ENCODE peak calls at places on chromosomes 5 and 9, in five cellular contexts. I is glutamatergic neuron, L is NB4, O is HepG2, S is kidney. Z is an unnamed sample.

GRCh38 chr9:91758491-91758981 is 191.5 kb downstream of the ROR2 start:
- DNase-seq in I (peak), L (peak), O (peak), S (no peak), Z (peak)

GRCh38 chr9:114289106-114289505 is 33.8 kb upstream of the ORM1 start:
- DNase-seq in I (peak), L (no peak), O (no peak), S (peak), Z (no peak)

GRCh38 chr5:149656576-149657182 is 73.4 kb upstream of the PPARGC1B start:
- DNase-seq in I (peak), L (peak), O (no peak), S (no peak), Z (peak)

GRCh38 chr9:112274600-112274999 is 58.8 kb downstream of the PTBP3 start:
- DNase-seq in I (no peak), L (no peak), O (no peak), S (no peak), Z (no peak)

GRCh38 chr9:124779368-124780059 is 2.6 kb downstream of the OLFML2A start:
- DNase-seq in I (no peak), L (peak), O (peak), S (peak), Z (no peak)

GRCh38 chr5:10639846-10640368 is 76.0 kb downstream of the ANKRD33B start:
- DNase-seq in I (no peak), L (no peak), O (no peak), S (no peak), Z (no peak)

GRCh38 chr9:37027582-37028424 is 6.3 kb downstream of the PAX5 start:
- DNase-seq in I (peak), L (peak), O (peak), S (peak), Z (peak)

GRCh38 chr9:127225747-127226646 is 38.6 kb upstream of the GARNL3 start:
- DNase-seq in I (no peak), L (peak), O (no peak), S (no peak), Z (no peak)

GRCh38 chr5:42483472-42484154 is 60.4 kb downstream of the GHR start:
- DNase-seq in I (no peak), L (no peak), O (no peak), S (no peak), Z (no peak)

GRCh38 chr5:178165585-178165984 is 11.9 kb upstream of the NHP2 start:
- DNase-seq in I (no peak), L (no peak), O (no peak), S (no peak), Z (no peak)

GRCh38 chr9:135039916-135040645 is 47.4 kb upstream of the OLFM1 start:
- DNase-seq in I (no peak), L (no peak), O (no peak), S (no peak), Z (no peak)

GRCh38 chr5:178465228-178465860 is 124.8 kb downstream of the COL23A1 start:
- DNase-seq in I (no peak), L (no peak), O (no peak), S (no peak), Z (no peak)

GRCh38 chr5:174371600-174372094 is 326.1 kb downstream of the NSG2 start:
- DNase-seq in I (no peak), L (peak), O (no peak), S (no peak), Z (no peak)

GRCh38 chr5:15003511-15003920 is 131.9 kb upstream of the ANKH start:
- DNase-seq in I (peak), L (peak), O (peak), S (no peak), Z (peak)

GRCh38 chr5:174535691-174536090 is 188.7 kb upstream of the MSX2 start:
- DNase-seq in I (no peak), L (no peak), O (no peak), S (no peak), Z (no peak)